ENCODE peak calls at places on chromosomes 1 and 21, in nine cellular contexts. One of them, this sample, is unnamed.
A peak's percentile ranks its signal among the peaks of the same experiment; 100 is the strongest.

GRCh38 chr21:43691086-43691795 is 27.7 kb upstream of the PDXK start:
- DNase-seq in AG04450: no peak
- DNase-seq in osteocyte: no peak
- DNase-seq in tibial artery: no peak
- DNase-seq in body of pancreas: no peak
- DNase-seq in ovary: no peak
- DNase-seq in psoas muscle: no peak
- DNase-seq in fibroblast of the aortic adventitia: no peak
- DNase-seq in lower leg skin: no peak
- DNase-seq in this sample: no peak

GRCh38 chr1:229363723-229364122 is 20.9 kb upstream of the CCSAP start:
- DNase-seq in AG04450: no peak
- DNase-seq in osteocyte: peak; percentile 32
- DNase-seq in tibial artery: no peak
- DNase-seq in body of pancreas: no peak
- DNase-seq in ovary: no peak
- DNase-seq in psoas muscle: no peak
- DNase-seq in fibroblast of the aortic adventitia: no peak
- DNase-seq in lower leg skin: no peak
- DNase-seq in this sample: no peak

GRCh38 chr21:46079357-46080170 is 18.3 kb upstream of the COL6A2 start:
- DNase-seq in AG04450: peak; percentile 80
- DNase-seq in osteocyte: peak; percentile 87
- DNase-seq in tibial artery: no peak
- DNase-seq in body of pancreas: peak; percentile 21
- DNase-seq in ovary: peak; percentile 24
- DNase-seq in psoas muscle: peak; percentile 54
- DNase-seq in fibroblast of the aortic adventitia: peak; percentile 86
- DNase-seq in lower leg skin: peak; percentile 40
- DNase-seq in this sample: no peak

GRCh38 chr1:11286735-11287410 is 13.9 kb downstream of the UBIAD1 start:
- DNase-seq in AG04450: no peak
- DNase-seq in osteocyte: no peak
- DNase-seq in tibial artery: no peak
- DNase-seq in body of pancreas: no peak
- DNase-seq in ovary: no peak
- DNase-seq in psoas muscle: no peak
- DNase-seq in fibroblast of the aortic adventitia: peak; percentile 79
- DNase-seq in lower leg skin: no peak
- DNase-seq in this sample: no peak

GRCh38 chr1:228228601-228229074 is 20.8 kb downstream of the OBSCN start:
- DNase-seq in AG04450: peak; percentile 48
- DNase-seq in osteocyte: no peak
- DNase-seq in tibial artery: no peak
- DNase-seq in body of pancreas: no peak
- DNase-seq in ovary: no peak
- DNase-seq in psoas muscle: no peak
- DNase-seq in fibroblast of the aortic adventitia: peak; percentile 23
- DNase-seq in lower leg skin: no peak
- DNase-seq in this sample: no peak

GRCh38 chr1:153922076-153922837 is 515 bp downstream of the GATAD2B start:
- DNase-seq in AG04450: no peak
- DNase-seq in osteocyte: peak; percentile 84
- DNase-seq in tibial artery: peak; percentile 39
- DNase-seq in body of pancreas: no peak
- DNase-seq in ovary: peak; percentile 68
- DNase-seq in psoas muscle: peak; percentile 72
- DNase-seq in fibroblast of the aortic adventitia: no peak
- DNase-seq in lower leg skin: no peak
- DNase-seq in this sample: no peak

GRCh38 chr1:93635614-93636543 is 45.8 kb downstream of the BCAR3 start:
- DNase-seq in AG04450: no peak
- DNase-seq in osteocyte: peak; percentile 36
- DNase-seq in tibial artery: no peak
- DNase-seq in body of pancreas: no peak
- DNase-seq in ovary: no peak
- DNase-seq in psoas muscle: no peak
- DNase-seq in fibroblast of the aortic adventitia: no peak
- DNase-seq in lower leg skin: no peak
- DNase-seq in this sample: no peak

GRCh38 chr1:15046487-15047165 is 106.9 kb upstream of the TMEM51 start:
- DNase-seq in AG04450: peak; percentile 74
- DNase-seq in osteocyte: peak; percentile 89
- DNase-seq in tibial artery: peak; percentile 53
- DNase-seq in body of pancreas: peak; percentile 81
- DNase-seq in ovary: peak; percentile 77
- DNase-seq in psoas muscle: peak; percentile 75
- DNase-seq in fibroblast of the aortic adventitia: peak; percentile 92
- DNase-seq in lower leg skin: peak; percentile 50
- DNase-seq in this sample: peak; percentile 82

GRCh38 chr1:12594966-12595838 is 22.8 kb downstream of the DHRS3 start:
- DNase-seq in AG04450: peak; percentile 33
- DNase-seq in osteocyte: no peak
- DNase-seq in tibial artery: peak; percentile 79
- DNase-seq in body of pancreas: peak; percentile 45
- DNase-seq in ovary: peak; percentile 69
- DNase-seq in psoas muscle: peak; percentile 81
- DNase-seq in fibroblast of the aortic adventitia: peak; percentile 90
- DNase-seq in lower leg skin: peak; percentile 61
- DNase-seq in this sample: no peak

GRCh38 chr1:178632619-178633018 is 92.4 kb upstream of the RALGPS2 start:
- DNase-seq in AG04450: no peak
- DNase-seq in osteocyte: no peak
- DNase-seq in tibial artery: no peak
- DNase-seq in body of pancreas: no peak
- DNase-seq in ovary: no peak
- DNase-seq in psoas muscle: no peak
- DNase-seq in fibroblast of the aortic adventitia: peak; percentile 82
- DNase-seq in lower leg skin: no peak
- DNase-seq in this sample: no peak

GRCh38 chr1:235649722-235650163 is at the start of gene GNG4:
- DNase-seq in AG04450: no peak
- DNase-seq in osteocyte: peak; percentile 84
- DNase-seq in tibial artery: no peak
- DNase-seq in body of pancreas: no peak
- DNase-seq in ovary: peak; percentile 78
- DNase-seq in psoas muscle: no peak
- DNase-seq in fibroblast of the aortic adventitia: no peak
- DNase-seq in lower leg skin: no peak
- DNase-seq in this sample: no peak

GRCh38 chr1:235648954-235649721 is 446 bp downstream of the GNG4 start:
- DNase-seq in AG04450: no peak
- DNase-seq in osteocyte: peak; percentile 85
- DNase-seq in tibial artery: peak; percentile 41
- DNase-seq in body of pancreas: peak; percentile 67
- DNase-seq in ovary: peak; percentile 67
- DNase-seq in psoas muscle: no peak
- DNase-seq in fibroblast of the aortic adventitia: peak; percentile 48
- DNase-seq in lower leg skin: peak; percentile 33
- DNase-seq in this sample: peak; percentile 73

GRCh38 chr1:235651170-235651806 is 1.7 kb upstream of the GNG4 start:
- DNase-seq in AG04450: no peak
- DNase-seq in osteocyte: no peak
- DNase-seq in tibial artery: no peak
- DNase-seq in body of pancreas: no peak
- DNase-seq in ovary: no peak
- DNase-seq in psoas muscle: no peak
- DNase-seq in fibroblast of the aortic adventitia: no peak
- DNase-seq in lower leg skin: no peak
- DNase-seq in this sample: no peak

GRCh38 chr1:235652364-235652763 is 2.8 kb upstream of the GNG4 start:
- DNase-seq in AG04450: no peak
- DNase-seq in osteocyte: peak; percentile 36
- DNase-seq in tibial artery: no peak
- DNase-seq in body of pancreas: no peak
- DNase-seq in ovary: no peak
- DNase-seq in psoas muscle: no peak
- DNase-seq in fibroblast of the aortic adventitia: no peak
- DNase-seq in lower leg skin: no peak
- DNase-seq in this sample: no peak

GRCh38 chr1:235650341-235651169 is 971 bp upstream of the GNG4 start:
- DNase-seq in AG04450: no peak
- DNase-seq in osteocyte: peak; percentile 84
- DNase-seq in tibial artery: no peak
- DNase-seq in body of pancreas: peak; percentile 33
- DNase-seq in ovary: peak; percentile 60
- DNase-seq in psoas muscle: no peak
- DNase-seq in fibroblast of the aortic adventitia: peak; percentile 3
- DNase-seq in lower leg skin: no peak
- DNase-seq in this sample: no peak
- TF ChIP-seq CTCF in AG04450: no peak
- TF ChIP-seq CTCF in osteocyte: no peak
- TF ChIP-seq CTCF in tibial artery: no peak
- TF ChIP-seq CTCF in body of pancreas: no peak
- TF ChIP-seq CTCF in ovary: no peak
- TF ChIP-seq CTCF in psoas muscle: no peak
- TF ChIP-seq CTCF in fibroblast of the aortic adventitia: no peak
- TF ChIP-seq CTCF in lower leg skin: no peak
- TF ChIP-seq CTCF in this sample: no peak

GRCh38 chr1:172608098-172608601 is 50.8 kb upstream of the FASLG start:
- DNase-seq in AG04450: no peak
- DNase-seq in osteocyte: no peak
- DNase-seq in tibial artery: no peak
- DNase-seq in body of pancreas: no peak
- DNase-seq in ovary: no peak
- DNase-seq in psoas muscle: no peak
- DNase-seq in fibroblast of the aortic adventitia: no peak
- DNase-seq in lower leg skin: no peak
- DNase-seq in this sample: no peak

GRCh38 chr1:172607145-172607544 is 51.8 kb upstream of the FASLG start:
- DNase-seq in AG04450: no peak
- DNase-seq in osteocyte: no peak
- DNase-seq in tibial artery: no peak
- DNase-seq in body of pancreas: no peak
- DNase-seq in ovary: no peak
- DNase-seq in psoas muscle: no peak
- DNase-seq in fibroblast of the aortic adventitia: peak; percentile 4
- DNase-seq in lower leg skin: no peak
- DNase-seq in this sample: no peak

GRCh38 chr1:172612478-172612877 is 46.4 kb upstream of the FASLG start:
- DNase-seq in AG04450: no peak
- DNase-seq in osteocyte: no peak
- DNase-seq in tibial artery: no peak
- DNase-seq in body of pancreas: no peak
- DNase-seq in ovary: no peak
- DNase-seq in psoas muscle: no peak
- DNase-seq in fibroblast of the aortic adventitia: no peak
- DNase-seq in lower leg skin: no peak
- DNase-seq in this sample: no peak

GRCh38 chr1:172613294-172613693 is 45.6 kb upstream of the FASLG start:
- DNase-seq in AG04450: no peak
- DNase-seq in osteocyte: no peak
- DNase-seq in tibial artery: no peak
- DNase-seq in body of pancreas: no peak
- DNase-seq in ovary: no peak
- DNase-seq in psoas muscle: no peak
- DNase-seq in fibroblast of the aortic adventitia: no peak
- DNase-seq in lower leg skin: no peak
- DNase-seq in this sample: no peak

GRCh38 chr1:172609528-172609927 is 49.4 kb upstream of the FASLG start:
- DNase-seq in AG04450: no peak
- DNase-seq in osteocyte: no peak
- DNase-seq in tibial artery: no peak
- DNase-seq in body of pancreas: no peak
- DNase-seq in ovary: no peak
- DNase-seq in psoas muscle: no peak
- DNase-seq in fibroblast of the aortic adventitia: peak; percentile 35
- DNase-seq in lower leg skin: no peak
- DNase-seq in this sample: no peak
- TF ChIP-seq CTCF in AG04450: peak; percentile 27
- TF ChIP-seq CTCF in osteocyte: peak; percentile 31
- TF ChIP-seq CTCF in tibial artery: no peak
- TF ChIP-seq CTCF in body of pancreas: no peak
- TF ChIP-seq CTCF in ovary: no peak
- TF ChIP-seq CTCF in psoas muscle: no peak
- TF ChIP-seq CTCF in fibroblast of the aortic adventitia: peak; percentile 30
- TF ChIP-seq CTCF in lower leg skin: no peak
- TF ChIP-seq CTCF in this sample: peak; percentile 50

GRCh38 chr1:241846862-241847539 is 1.0 kb upstream of the EXO1 start:
- DNase-seq in AG04450: no peak
- DNase-seq in osteocyte: no peak
- DNase-seq in tibial artery: no peak
- DNase-seq in body of pancreas: no peak
- DNase-seq in ovary: no peak
- DNase-seq in psoas muscle: no peak
- DNase-seq in fibroblast of the aortic adventitia: no peak
- DNase-seq in lower leg skin: no peak
- DNase-seq in this sample: no peak

GRCh38 chr1:241847540-241847795 is 536 bp upstream of the EXO1 start:
- DNase-seq in AG04450: no peak
- DNase-seq in osteocyte: no peak
- DNase-seq in tibial artery: no peak
- DNase-seq in body of pancreas: no peak
- DNase-seq in ovary: no peak
- DNase-seq in psoas muscle: no peak
- DNase-seq in fibroblast of the aortic adventitia: no peak
- DNase-seq in lower leg skin: no peak
- DNase-seq in this sample: no peak

GRCh38 chr1:241842565-241842964 is 5.4 kb upstream of the EXO1 start:
- DNase-seq in AG04450: peak; percentile 34
- DNase-seq in osteocyte: no peak
- DNase-seq in tibial artery: no peak
- DNase-seq in body of pancreas: no peak
- DNase-seq in ovary: no peak
- DNase-seq in psoas muscle: no peak
- DNase-seq in fibroblast of the aortic adventitia: peak; percentile 27
- DNase-seq in lower leg skin: no peak
- DNase-seq in this sample: no peak

GRCh38 chr1:241846375-241846774 is 1.6 kb upstream of the EXO1 start:
- DNase-seq in AG04450: no peak
- DNase-seq in osteocyte: no peak
- DNase-seq in tibial artery: no peak
- DNase-seq in body of pancreas: no peak
- DNase-seq in ovary: no peak
- DNase-seq in psoas muscle: no peak
- DNase-seq in fibroblast of the aortic adventitia: no peak
- DNase-seq in lower leg skin: no peak
- DNase-seq in this sample: no peak

GRCh38 chr1:241844593-241844992 is 3.4 kb upstream of the EXO1 start:
- DNase-seq in AG04450: no peak
- DNase-seq in osteocyte: no peak
- DNase-seq in tibial artery: no peak
- DNase-seq in body of pancreas: no peak
- DNase-seq in ovary: no peak
- DNase-seq in psoas muscle: no peak
- DNase-seq in fibroblast of the aortic adventitia: no peak
- DNase-seq in lower leg skin: no peak
- DNase-seq in this sample: no peak
- TF ChIP-seq CTCF in AG04450: no peak
- TF ChIP-seq CTCF in osteocyte: no peak
- TF ChIP-seq CTCF in tibial artery: no peak
- TF ChIP-seq CTCF in body of pancreas: no peak
- TF ChIP-seq CTCF in ovary: no peak
- TF ChIP-seq CTCF in psoas muscle: no peak
- TF ChIP-seq CTCF in fibroblast of the aortic adventitia: no peak
- TF ChIP-seq CTCF in lower leg skin: no peak
- TF ChIP-seq CTCF in this sample: no peak

DNA sequence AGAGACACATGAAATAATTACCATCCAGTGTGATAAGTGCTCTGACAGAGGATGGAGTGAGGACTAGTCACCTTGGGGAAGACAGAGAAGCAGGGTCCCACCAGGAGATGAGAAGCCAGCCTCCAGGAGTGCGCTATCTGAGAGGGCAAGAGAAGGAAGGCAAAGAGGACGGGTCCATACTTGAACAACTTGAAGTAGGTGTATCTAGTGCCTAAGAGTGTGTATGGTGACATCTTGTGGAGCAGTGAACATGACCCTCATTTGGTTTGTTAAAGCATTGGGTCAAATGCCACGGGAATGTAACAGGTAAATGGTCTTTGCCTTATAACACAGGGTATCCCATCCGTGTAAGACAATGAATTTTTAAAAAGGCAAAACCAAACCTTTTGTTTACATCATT is 39.8 kb downstream of the MRPL39 start:
- DNase-seq in AG04450: no peak
- DNase-seq in osteocyte: no peak
- DNase-seq in tibial artery: no peak
- DNase-seq in body of pancreas: no peak
- DNase-seq in ovary: no peak
- DNase-seq in psoas muscle: no peak
- DNase-seq in fibroblast of the aortic adventitia: no peak
- DNase-seq in lower leg skin: no peak
- DNase-seq in this sample: no peak
- TF ChIP-seq CTCF in AG04450: no peak
- TF ChIP-seq CTCF in osteocyte: no peak
- TF ChIP-seq CTCF in tibial artery: no peak
- TF ChIP-seq CTCF in body of pancreas: no peak
- TF ChIP-seq CTCF in ovary: no peak
- TF ChIP-seq CTCF in psoas muscle: no peak
- TF ChIP-seq CTCF in fibroblast of the aortic adventitia: no peak
- TF ChIP-seq CTCF in lower leg skin: no peak
- TF ChIP-seq CTCF in this sample: peak; percentile 25